ENCODE peak calls at places on chromosomes 7 and 10, in six cellular contexts. K is HepG2, F is K562, B is IMR-90, Y is A549, Q is GM12878. A is an unnamed sample.

GRCh38 chr10:77547651-77548050 is 90.0 kb downstream of the KCNMA1 start:
- DNase-seq in F (no peak), Y (no peak), Q (no peak), K (no peak), B (no peak), A (no peak)

GRCh38 chr10:126839094-126839761 is 66.0 kb upstream of the DOCK1 start:
- DNase-seq in B (no peak), Q (no peak), F (no peak), K (no peak), Y (no peak), A (no peak)

GRCh38 chr7:88278881-88279280 is 27.8 kb downstream of the STEAP4 start:
- DNase-seq in F (no peak), Y (no peak), Q (no peak), B (no peak), K (no peak), A (no peak)

GRCh38 chr10:22599048-22599561 is 115.3 kb downstream of the PIP4K2A start:
- DNase-seq in F (peak), B (peak), K (no peak), Y (peak), Q (peak), A (no peak)

GRCh38 chr10:73413528-73414229 is at the start of gene ANXA7:
- DNase-seq in Q (peak), B (peak), K (peak), Y (peak), F (peak), A (peak)

GRCh38 chr7:2244404-2244803 is 2.4 kb downstream of the NUDT1 start:
- DNase-seq in B (no peak), K (no peak), Q (no peak), Y (no peak), F (no peak), A (no peak)

GRCh38 chr10:56537984-56538383 is 176.9 kb upstream of the ZWINT start:
- DNase-seq in Y (no peak), Q (no peak), F (no peak), K (peak), B (peak), A (no peak)

GRCh38 chr10:76184647-76185046 is 753.2 kb downstream of the LRMDA start:
- DNase-seq in K (no peak), Q (no peak), B (no peak), Y (no peak), F (no peak), A (no peak)

GRCh38 chr7:134907000-134907399 is 79.3 kb upstream of the AGBL3 start:
- DNase-seq in B (no peak), K (no peak), Q (no peak), F (no peak), Y (no peak), A (no peak)

GRCh38 chr10:130354555-130354954 is 218.4 kb downstream of the GLRX3 start:
- DNase-seq in Y (no peak), K (no peak), F (no peak), Q (no peak), B (no peak), A (no peak)

GRCh38 chr7:43071604-43072003 is 40.8 kb upstream of the HECW1 start:
- DNase-seq in Y (no peak), B (peak), Q (no peak), K (no peak), F (peak), A (no peak)

GRCh38 chr10:46550076-46550790 is 6.2 kb downstream of the GPRIN2 start:
- DNase-seq in B (no peak), Q (no peak), Y (no peak), F (no peak), K (no peak), A (no peak)

GRCh38 chr10:90986136-90986760 is 65.4 kb upstream of the ANKRD1 start:
- DNase-seq in K (no peak), F (no peak), B (no peak), Y (no peak), Q (no peak), A (no peak)

GRCh38 chr10:13262433-13262832 is 28.3 kb upstream of the UCMA start:
- DNase-seq in B (no peak), F (no peak), Y (no peak), Q (no peak), K (no peak), A (no peak)

GRCh38 chr10:98817396-98817795 is 370.7 kb upstream of the HPS1 start:
- DNase-seq in Q (no peak), Y (no peak), K (no peak), F (no peak), B (no peak), A (no peak)

GRCh38 chr7:45032421-45032820 is 32.4 kb downstream of the CCM2 start:
- DNase-seq in Y (no peak), K (no peak), B (no peak), Q (no peak), F (no peak), A (no peak)
- TF ChIP-seq BHLHE40 in Y (no peak), K (no peak), B (no peak), Q (no peak), F (no peak), A (no peak)

DNA sequence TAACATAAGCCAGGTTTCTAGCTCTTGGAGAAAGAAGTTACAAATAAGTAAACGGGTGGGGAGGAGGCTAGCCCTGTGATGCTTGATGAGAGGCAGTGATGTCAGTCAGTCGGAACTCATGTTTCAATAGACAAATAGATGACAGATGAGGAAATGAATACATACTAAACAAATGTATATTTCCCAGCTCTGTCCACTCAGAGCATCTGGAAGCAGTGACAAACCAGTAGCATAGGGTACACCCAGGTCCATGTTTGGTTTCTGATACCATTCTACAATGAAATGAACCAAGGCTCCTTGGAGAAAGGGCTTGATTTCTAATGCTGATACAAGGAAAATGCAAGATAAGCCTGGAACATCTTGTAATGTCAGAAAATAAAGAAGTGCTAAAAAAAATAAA is 30.6 kb downstream of the PODXL start:
- DNase-seq in Q (no peak), F (no peak), K (no peak), B (peak), Y (no peak), A (no peak)
- TF ChIP-seq BHLHE40 in Q (no peak), F (no peak), K (no peak), B (no peak), Y (no peak), A (no peak)

GRCh38 chr10:122386514-122386913 is 12.0 kb downstream of the PLEKHA1 start:
- DNase-seq in B (no peak), Y (no peak), F (no peak), Q (no peak), K (no peak), A (no peak)

GRCh38 chr10:122390271-122390670 is 15.8 kb downstream of the PLEKHA1 start:
- DNase-seq in Y (no peak), B (no peak), F (no peak), Q (no peak), K (no peak), A (no peak)

GRCh38 chr10:122387572-122387971 is 13.1 kb downstream of the PLEKHA1 start:
- DNase-seq in K (no peak), Q (no peak), Y (no peak), B (no peak), F (no peak), A (no peak)

GRCh38 chr10:122390679-122391078 is 16.2 kb downstream of the PLEKHA1 start:
- DNase-seq in Y (no peak), Q (no peak), B (no peak), K (no peak), F (no peak), A (no peak)

DNA sequence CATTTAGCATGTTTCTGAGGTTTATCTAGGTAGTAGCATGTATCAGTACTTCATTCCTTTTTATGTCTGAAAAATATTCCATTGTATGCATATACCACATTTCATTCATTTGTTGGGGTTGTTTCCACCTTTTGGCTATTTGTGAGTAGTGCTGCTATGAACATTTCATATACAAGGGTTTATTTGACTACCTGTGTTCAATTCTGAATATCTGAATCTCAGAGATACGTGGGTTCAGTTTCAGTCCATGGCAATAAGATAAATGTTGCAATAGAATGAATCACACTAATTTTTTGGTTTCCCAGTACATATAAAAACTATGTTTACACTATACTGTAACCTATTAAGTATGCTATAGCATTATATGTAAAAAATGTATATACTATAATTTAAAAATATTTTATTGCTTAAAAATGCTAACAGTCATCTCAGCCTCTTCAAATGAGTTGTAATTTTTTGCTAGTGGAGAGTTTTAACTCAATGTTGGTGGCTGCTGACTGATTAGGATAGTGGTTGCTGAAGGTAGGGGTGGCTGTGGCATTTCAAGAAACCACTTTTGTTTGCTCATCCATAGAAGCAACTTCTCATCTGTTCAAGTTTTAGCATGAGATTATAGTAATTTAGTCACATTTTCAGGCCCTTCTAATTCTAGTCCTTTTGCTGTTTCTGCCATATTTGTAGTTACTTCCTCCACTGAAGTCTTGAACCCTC is 13.9 kb downstream of the PLEKHA1 start:
- DNase-seq in Y (no peak), K (no peak), F (no peak), Q (no peak), B (no peak), A (no peak)
- TF ChIP-seq BHLHE40 in Y (no peak), K (no peak), F (no peak), Q (no peak), B (no peak), A (no peak)

GRCh38 chr10:128173383-128173782 is 47.2 kb upstream of the MKI67 start:
- DNase-seq in K (peak), B (no peak), Q (no peak), F (no peak), Y (no peak), A (no peak)

GRCh38 chr10:128178319-128178937 is 52.2 kb upstream of the MKI67 start:
- DNase-seq in Y (peak), K (peak), F (peak), Q (no peak), B (peak), A (peak)

GRCh38 chr10:128172756-128173155 is 46.5 kb upstream of the MKI67 start:
- DNase-seq in Q (no peak), F (no peak), B (no peak), Y (no peak), K (no peak), A (no peak)

GRCh38 chr10:128180843-128181242 is 54.6 kb upstream of the MKI67 start:
- DNase-seq in K (no peak), Y (no peak), Q (no peak), F (no peak), B (no peak), A (no peak)

DNA sequence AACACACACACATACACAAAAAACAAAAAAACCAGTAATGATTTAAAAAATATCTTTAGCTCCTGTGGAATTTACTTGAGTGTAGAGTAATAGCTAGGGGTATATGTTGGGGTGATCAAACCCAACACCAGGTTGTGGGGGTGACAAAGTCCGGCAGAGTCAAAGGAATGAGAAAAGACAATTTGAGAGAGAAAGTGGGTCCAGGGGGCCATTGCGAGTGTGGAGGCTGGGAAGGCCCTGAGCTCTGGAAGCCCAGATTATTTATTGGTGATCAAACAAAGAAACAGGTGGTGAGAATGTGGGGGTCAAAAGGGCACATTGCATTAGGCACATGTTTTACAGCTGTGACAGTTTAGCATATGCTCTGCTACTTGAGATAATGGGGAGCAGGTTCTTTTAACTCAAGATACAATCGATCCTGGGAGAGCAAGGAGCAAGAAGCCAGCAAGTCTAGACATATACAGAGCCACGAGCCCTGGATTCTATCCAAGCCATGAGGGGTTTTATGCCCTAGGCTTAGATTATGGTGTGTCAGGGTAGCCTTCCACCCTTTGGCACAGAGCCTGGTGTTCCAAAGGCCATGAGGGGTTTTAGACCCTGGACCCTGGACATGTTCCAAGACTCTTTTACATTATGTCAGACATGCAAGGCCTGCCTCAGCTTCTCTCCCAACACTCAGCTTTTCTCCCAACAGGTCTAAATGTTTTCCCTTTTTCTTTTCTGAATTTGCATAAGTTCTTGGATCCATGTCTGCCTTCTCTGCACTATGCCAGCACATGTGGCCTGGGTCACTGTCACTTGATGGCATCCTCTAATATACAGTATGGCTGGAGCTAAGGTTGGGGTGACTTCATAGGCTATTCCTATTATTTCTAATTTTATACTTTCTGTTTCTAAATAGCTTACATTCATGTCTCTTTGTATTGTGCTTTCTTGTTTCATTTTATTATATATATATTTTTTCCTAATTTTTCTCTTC is 48.6 kb upstream of the MKI67 start:
- DNase-seq in Q (no peak), F (no peak), K (peak), Y (no peak), B (no peak), A (no peak)
- TF ChIP-seq BHLHE40 in Q (no peak), F (no peak), K (no peak), Y (no peak), B (no peak), A (no peak)

GRCh38 chr10:21521910-21522533 is 3.5 kb downstream of the SKIDA1 start:
- DNase-seq in B (no peak), Y (no peak), Q (no peak), K (no peak), F (no peak), A (no peak)

GRCh38 chr10:21517983-21518628 is 7.4 kb downstream of the SKIDA1 start:
- DNase-seq in B (peak), F (no peak), Q (no peak), K (no peak), Y (no peak), A (no peak)

GRCh38 chr10:21519327-21519933 is 6.1 kb downstream of the SKIDA1 start:
- DNase-seq in F (no peak), K (no peak), Y (no peak), B (no peak), Q (no peak), A (no peak)

GRCh38 chr10:21518629-21519321 is 6.7 kb downstream of the SKIDA1 start:
- DNase-seq in K (no peak), B (peak), F (no peak), Q (no peak), Y (no peak), A (no peak)

GRCh38 chr10:21519981-21520436 is 5.5 kb downstream of the SKIDA1 start:
- DNase-seq in K (no peak), F (no peak), Y (no peak), Q (no peak), B (peak), A (no peak)
- TF ChIP-seq BHLHE40 in K (no peak), F (no peak), Y (no peak), Q (no peak), B (no peak), A (no peak)

GRCh38 chr10:97510686-97511085 is 12.0 kb downstream of the UBTD1 start:
- DNase-seq in F (no peak), Y (no peak), B (no peak), Q (no peak), K (no peak), A (no peak)

GRCh38 chr10:97505152-97505551 is 6.4 kb downstream of the UBTD1 start:
- DNase-seq in F (no peak), Y (no peak), Q (no peak), B (no peak), K (no peak), A (no peak)

GRCh38 chr10:97509120-97509670 is 10.5 kb downstream of the UBTD1 start:
- DNase-seq in F (no peak), Q (no peak), Y (no peak), B (no peak), K (no peak), A (no peak)

GRCh38 chr10:97506214-97506991 is 7.7 kb downstream of the UBTD1 start:
- DNase-seq in K (no peak), F (no peak), Q (no peak), B (no peak), Y (no peak), A (no peak)

GRCh38 chr10:97508342-97508741 is 9.6 kb downstream of the UBTD1 start:
- DNase-seq in F (no peak), Y (no peak), K (no peak), Q (no peak), B (peak), A (no peak)
- TF ChIP-seq BHLHE40 in F (no peak), Y (no peak), K (no peak), Q (no peak), B (no peak), A (no peak)

GRCh38 chr7:32879460-32879859 is 12.1 kb downstream of the KBTBD2 start:
- DNase-seq in K (no peak), F (peak), B (no peak), Y (no peak), Q (no peak), A (no peak)

DNA sequence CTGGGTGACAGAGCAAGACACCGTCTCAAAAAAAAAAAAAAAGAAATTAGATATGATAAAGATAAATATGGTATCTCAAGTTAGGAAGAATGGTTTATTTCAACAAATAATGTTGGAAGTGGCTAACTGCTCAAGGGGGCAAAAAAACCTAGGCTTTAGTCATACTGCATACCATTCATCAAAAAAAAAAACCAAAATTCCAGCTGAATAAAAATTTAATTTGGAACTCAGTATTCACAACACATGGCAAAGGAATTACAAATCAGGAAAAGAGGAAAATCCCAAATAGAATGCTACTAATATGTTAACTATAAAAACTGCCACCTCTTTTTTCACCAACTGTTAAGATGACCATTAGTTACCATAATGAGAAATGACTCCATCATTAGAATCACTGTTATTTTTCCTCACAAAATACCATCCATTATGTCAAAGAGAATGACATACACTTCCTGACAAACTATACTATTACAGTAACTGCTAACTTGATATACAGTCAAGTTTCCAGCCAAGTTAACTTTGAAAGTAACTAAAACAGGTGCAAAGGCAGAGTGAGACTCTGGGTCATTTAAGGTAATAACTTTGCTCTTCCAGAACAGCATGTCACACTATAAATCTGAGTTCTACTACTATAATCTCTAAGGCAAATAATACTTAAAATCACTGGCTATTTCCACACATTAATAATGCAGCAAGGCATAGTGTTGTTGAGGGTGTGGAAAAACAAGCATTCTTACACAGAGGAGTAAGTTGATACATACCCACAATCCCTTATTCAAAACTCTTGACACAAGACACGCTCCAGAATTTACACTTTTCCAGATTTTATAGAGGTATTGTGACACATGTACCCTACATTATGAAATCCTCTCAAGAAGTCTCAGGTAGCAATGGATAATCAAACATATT is 10.2 kb downstream of the KBTBD2 start:
- DNase-seq in B (peak), F (no peak), Y (no peak), Q (no peak), K (no peak), A (no peak)
- TF ChIP-seq BHLHE40 in B (no peak), F (no peak), Y (no peak), Q (no peak), K (no peak), A (no peak)

GRCh38 chr7:8018961-8019360 is 50.4 kb downstream of the GLCCI1 start:
- DNase-seq in Q (no peak), B (no peak), F (no peak), Y (no peak), K (no peak), A (no peak)

GRCh38 chr7:8015746-8016120 is 47.1 kb downstream of the GLCCI1 start:
- DNase-seq in Q (no peak), F (no peak), B (no peak), K (no peak), Y (no peak), A (no peak)

GRCh38 chr7:8014399-8014798 is 45.8 kb downstream of the GLCCI1 start:
- DNase-seq in F (no peak), B (no peak), K (no peak), Q (no peak), Y (no peak), A (no peak)

GRCh38 chr7:8015095-8015745 is 46.6 kb downstream of the GLCCI1 start:
- DNase-seq in B (no peak), F (no peak), Q (no peak), Y (no peak), K (no peak), A (no peak)
- TF ChIP-seq BHLHE40 in B (no peak), F (no peak), Q (no peak), Y (no peak), K (no peak), A (no peak)

DNA sequence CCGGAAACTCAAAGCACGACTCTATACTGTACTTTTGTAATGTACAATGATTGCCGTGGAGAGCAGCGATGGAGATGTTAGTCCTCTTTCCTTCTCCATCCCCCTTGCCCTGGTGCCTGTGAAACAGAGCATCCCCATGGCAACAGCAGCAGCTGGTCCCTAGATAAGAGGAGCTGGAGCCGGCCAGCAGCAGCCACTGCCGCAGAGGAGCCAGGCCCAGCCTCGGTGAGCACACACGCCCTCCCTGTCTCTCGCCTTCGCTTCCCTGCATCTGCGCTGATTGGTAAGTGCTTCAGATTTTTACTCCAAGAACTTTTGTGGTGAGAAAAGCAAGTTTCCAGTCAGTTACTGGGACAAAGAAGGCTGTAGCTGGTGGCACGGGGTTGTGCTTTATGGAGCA is at the start of gene PPP1R17:
- DNase-seq in Q (no peak), B (no peak), K (no peak), Y (no peak), F (no peak), A (no peak)
- TF ChIP-seq BHLHE40 in Q (no peak), B (no peak), K (no peak), Y (no peak), F (no peak), A (no peak)

GRCh38 chr7:38318803-38319416 is 45.5 kb upstream of the TARP start:
- DNase-seq in Q (no peak), K (peak), Y (peak), B (peak), F (peak), A (peak)
- TF ChIP-seq BHLHE40 in Q (peak), K (no peak), Y (no peak), B (no peak), F (no peak), A (no peak)